ENCODE peak calls at places on chromosomes 16 and 17, in five cellular contexts. One of them, this sample, is unnamed.

GRCh38 chr16:83942815-83943515 is 10.1 kb upstream of the OSGIN1 start:
- DNase-seq in HCT116: no peak
- DNase-seq in breast epithelium: no peak
- DNase-seq in adrenal gland: peak
- DNase-seq in lower leg skin: no peak
- DNase-seq in this sample: no peak

GRCh38 chr16:4558026-4558425 is 1.9 kb downstream of the C16orf96 start:
- DNase-seq in HCT116: no peak
- DNase-seq in breast epithelium: no peak
- DNase-seq in adrenal gland: no peak
- DNase-seq in lower leg skin: no peak
- DNase-seq in this sample: no peak

GRCh38 chr17:83053779-83054451 is 25.5 kb upstream of the METRNL start:
- DNase-seq in HCT116: no peak
- DNase-seq in breast epithelium: no peak
- DNase-seq in adrenal gland: peak
- DNase-seq in lower leg skin: peak
- DNase-seq in this sample: no peak

GRCh38 chr16:21277927-21278706 is at the start of gene CRYM:
- DNase-seq in HCT116: no peak
- DNase-seq in breast epithelium: peak
- DNase-seq in adrenal gland: peak
- DNase-seq in lower leg skin: no peak
- DNase-seq in this sample: no peak

GRCh38 chr17:38444151-38444550 is 15.9 kb downstream of the ARHGAP23 start:
- DNase-seq in HCT116: no peak
- DNase-seq in breast epithelium: peak
- DNase-seq in adrenal gland: peak
- DNase-seq in lower leg skin: peak
- DNase-seq in this sample: peak

GRCh38 chr16:73172621-73173312 is 124.8 kb upstream of the ZFHX3 start:
- DNase-seq in HCT116: no peak
- DNase-seq in breast epithelium: peak
- DNase-seq in adrenal gland: peak
- DNase-seq in lower leg skin: peak
- DNase-seq in this sample: peak

GRCh38 chr17:48055531-48056245 is 7.5 kb downstream of the NFE2L1 start:
- DNase-seq in HCT116: peak
- DNase-seq in breast epithelium: no peak
- DNase-seq in adrenal gland: no peak
- DNase-seq in lower leg skin: no peak
- DNase-seq in this sample: no peak

GRCh38 chr17:47866941-47867340 is 16.0 kb upstream of the SP6 start:
- DNase-seq in HCT116: no peak
- DNase-seq in breast epithelium: no peak
- DNase-seq in adrenal gland: no peak
- DNase-seq in lower leg skin: no peak
- DNase-seq in this sample: no peak

GRCh38 chr16:89289428-89290395 is 72.2 kb downstream of the ZNF778 start:
- DNase-seq in HCT116: peak
- DNase-seq in breast epithelium: no peak
- DNase-seq in adrenal gland: peak
- DNase-seq in lower leg skin: no peak
- DNase-seq in this sample: no peak

GRCh38 chr17:21470861-21471260 is 94.7 kb downstream of the KCNJ12 start:
- DNase-seq in HCT116: no peak
- DNase-seq in breast epithelium: no peak
- DNase-seq in adrenal gland: no peak
- DNase-seq in lower leg skin: no peak
- DNase-seq in this sample: no peak

GRCh38 chr17:48575673-48576478 is 2.3 kb downstream of the HOXB4 start:
- DNase-seq in HCT116: no peak
- DNase-seq in breast epithelium: no peak
- DNase-seq in adrenal gland: no peak
- DNase-seq in lower leg skin: no peak
- DNase-seq in this sample: no peak

GRCh38 chr16:71933913-71934696 is 38.8 kb downstream of the IST1 start:
- DNase-seq in HCT116: no peak
- DNase-seq in breast epithelium: peak
- DNase-seq in adrenal gland: no peak
- DNase-seq in lower leg skin: no peak
- DNase-seq in this sample: no peak

GRCh38 chr16:19123535-19124178 is 9.9 kb downstream of the ITPRIPL2 start:
- DNase-seq in HCT116: no peak
- DNase-seq in breast epithelium: no peak
- DNase-seq in adrenal gland: peak
- DNase-seq in lower leg skin: no peak
- DNase-seq in this sample: peak

GRCh38 chr17:78658281-78658785 is 81.1 kb upstream of the DNAH17 start:
- DNase-seq in HCT116: no peak
- DNase-seq in breast epithelium: no peak
- DNase-seq in adrenal gland: no peak
- DNase-seq in lower leg skin: no peak
- DNase-seq in this sample: no peak

GRCh38 chr16:4752351-4753100 is 14.4 kb downstream of the ZNF500 start:
- DNase-seq in HCT116: no peak
- DNase-seq in breast epithelium: no peak
- DNase-seq in adrenal gland: no peak
- DNase-seq in lower leg skin: no peak
- DNase-seq in this sample: no peak

GRCh38 chr17:12242390-12242954 is 221.8 kb downstream of the MAP2K4 start:
- DNase-seq in HCT116: no peak
- DNase-seq in breast epithelium: no peak
- DNase-seq in adrenal gland: no peak
- DNase-seq in lower leg skin: no peak
- DNase-seq in this sample: peak

GRCh38 chr16:46629331-46629843 is 8.2 kb upstream of the SHCBP1 start:
- DNase-seq in HCT116: peak
- DNase-seq in breast epithelium: no peak
- DNase-seq in adrenal gland: no peak
- DNase-seq in lower leg skin: no peak
- DNase-seq in this sample: peak

GRCh38 chr16:84532855-84533486 is 28.5 kb upstream of the MEAK7 start:
- DNase-seq in HCT116: no peak
- DNase-seq in breast epithelium: no peak
- DNase-seq in adrenal gland: no peak
- DNase-seq in lower leg skin: no peak
- DNase-seq in this sample: no peak

GRCh38 chr16:66552288-66553143 is at the start of gene CKLF:
- DNase-seq in HCT116: peak
- DNase-seq in breast epithelium: peak
- DNase-seq in adrenal gland: peak
- DNase-seq in lower leg skin: peak
- DNase-seq in this sample: peak

DNA sequence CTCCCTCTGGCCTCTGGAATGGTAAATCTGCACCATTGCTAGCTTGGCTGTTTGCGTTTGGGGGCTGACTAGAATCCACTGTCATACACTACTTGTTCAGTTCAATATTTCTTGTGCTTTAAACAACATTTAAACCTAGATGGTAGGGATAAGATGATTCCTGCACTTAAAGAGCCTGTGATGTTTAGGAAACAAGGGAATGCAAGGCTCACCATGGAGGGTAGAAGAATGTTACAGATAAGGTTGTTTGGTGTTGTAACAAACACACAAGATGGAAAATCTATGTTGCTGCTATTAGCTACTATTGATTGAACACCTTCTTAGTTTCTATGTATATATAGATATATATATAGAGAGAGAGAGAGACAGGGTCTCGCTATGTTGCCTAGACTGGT is 31.4 kb downstream of the YPEL2 start:
- DNase-seq in HCT116: no peak
- DNase-seq in breast epithelium: no peak
- DNase-seq in adrenal gland: no peak
- DNase-seq in lower leg skin: no peak
- DNase-seq in this sample: no peak
- H3K4me3 ChIP-seq in HCT116: no peak
- H3K4me3 ChIP-seq in breast epithelium: no peak
- H3K4me3 ChIP-seq in adrenal gland: no peak
- H3K4me3 ChIP-seq in lower leg skin: no peak
- H3K4me3 ChIP-seq in this sample: no peak

DNA sequence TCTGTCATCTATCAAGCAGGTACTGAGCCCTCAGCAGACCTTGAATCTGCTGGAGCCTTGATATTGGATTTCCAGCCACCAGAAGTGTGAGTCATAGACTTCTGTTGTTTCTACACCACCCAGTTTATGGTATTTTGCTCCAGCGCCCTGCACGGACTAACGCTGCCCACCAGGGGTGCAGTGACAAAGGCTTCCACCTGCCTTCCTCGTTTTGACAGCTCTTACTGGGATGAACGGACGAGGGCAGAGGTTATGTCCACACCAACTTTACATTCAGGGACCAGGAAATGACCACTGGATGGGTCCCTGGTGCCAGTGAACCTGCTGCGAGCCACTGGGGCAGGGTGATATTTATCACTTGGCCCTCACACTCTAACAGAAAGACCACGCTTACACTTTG is 66.6 kb upstream of the CBX4 start:
- DNase-seq in HCT116: peak
- DNase-seq in breast epithelium: no peak
- DNase-seq in adrenal gland: no peak
- DNase-seq in lower leg skin: no peak
- DNase-seq in this sample: no peak
- TF ChIP-seq CTCF in HCT116: peak
- TF ChIP-seq CTCF in breast epithelium: no peak
- TF ChIP-seq CTCF in adrenal gland: no peak
- TF ChIP-seq CTCF in lower leg skin: no peak
- TF ChIP-seq CTCF in this sample: no peak

GRCh38 chr16:11420895-11421294 is 75.6 kb downstream of the RMI2 start:
- DNase-seq in HCT116: no peak
- DNase-seq in breast epithelium: no peak
- DNase-seq in adrenal gland: peak
- DNase-seq in lower leg skin: no peak
- DNase-seq in this sample: no peak

GRCh38 chr16:11422381-11423314 is 77.4 kb downstream of the RMI2 start:
- DNase-seq in HCT116: no peak
- DNase-seq in breast epithelium: no peak
- DNase-seq in adrenal gland: no peak
- DNase-seq in lower leg skin: no peak
- DNase-seq in this sample: no peak

GRCh38 chr16:11424118-11424460 is 78.8 kb downstream of the RMI2 start:
- DNase-seq in HCT116: no peak
- DNase-seq in breast epithelium: no peak
- DNase-seq in adrenal gland: no peak
- DNase-seq in lower leg skin: no peak
- DNase-seq in this sample: no peak

GRCh38 chr16:11425140-11425539 is 79.9 kb downstream of the RMI2 start:
- DNase-seq in HCT116: no peak
- DNase-seq in breast epithelium: no peak
- DNase-seq in adrenal gland: no peak
- DNase-seq in lower leg skin: no peak
- DNase-seq in this sample: no peak

GRCh38 chr16:11423315-11424117 is 78.3 kb downstream of the RMI2 start:
- DNase-seq in HCT116: no peak
- DNase-seq in breast epithelium: no peak
- DNase-seq in adrenal gland: no peak
- DNase-seq in lower leg skin: no peak
- DNase-seq in this sample: no peak
- H3K4me3 ChIP-seq in HCT116: no peak
- H3K4me3 ChIP-seq in breast epithelium: no peak
- H3K4me3 ChIP-seq in adrenal gland: no peak
- H3K4me3 ChIP-seq in lower leg skin: no peak
- H3K4me3 ChIP-seq in this sample: no peak

DNA sequence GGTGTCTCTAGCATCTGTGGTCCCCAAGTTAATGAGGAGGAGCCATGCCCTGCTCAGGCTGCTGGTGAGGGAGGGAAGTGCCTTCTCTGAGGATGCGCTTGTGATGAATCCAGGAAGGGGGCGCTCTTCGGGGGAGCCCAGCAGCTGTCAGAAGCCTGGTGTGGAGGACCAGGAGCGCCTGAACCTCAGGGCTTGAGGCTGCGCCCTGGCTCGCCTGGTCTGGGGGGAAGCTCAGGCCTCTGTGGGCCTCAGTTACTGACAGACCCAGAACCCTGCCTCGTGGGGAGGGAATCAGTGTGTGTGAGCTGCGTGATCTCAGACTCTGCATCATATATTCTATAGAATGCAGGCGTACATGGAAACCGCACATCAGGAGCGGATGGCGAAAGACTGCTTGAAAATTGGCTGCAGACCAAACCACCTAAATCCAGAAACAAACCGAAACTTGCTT is 126.1 kb downstream of the SEC14L1 start:
- DNase-seq in HCT116: no peak
- DNase-seq in breast epithelium: no peak
- DNase-seq in adrenal gland: no peak
- DNase-seq in lower leg skin: no peak
- DNase-seq in this sample: no peak
- TF ChIP-seq CTCF in HCT116: peak
- TF ChIP-seq CTCF in breast epithelium: no peak
- TF ChIP-seq CTCF in adrenal gland: no peak
- TF ChIP-seq CTCF in lower leg skin: no peak
- TF ChIP-seq CTCF in this sample: peak

GRCh38 chr17:27559506-27559931 is 71.5 kb upstream of the LGALS9 start:
- DNase-seq in HCT116: no peak
- DNase-seq in breast epithelium: no peak
- DNase-seq in adrenal gland: no peak
- DNase-seq in lower leg skin: no peak
- DNase-seq in this sample: no peak
- H3K4me3 ChIP-seq in HCT116: no peak
- H3K4me3 ChIP-seq in breast epithelium: peak
- H3K4me3 ChIP-seq in adrenal gland: no peak
- H3K4me3 ChIP-seq in lower leg skin: no peak
- H3K4me3 ChIP-seq in this sample: no peak

GRCh38 chr16:12898556-12898955 is 2.8 kb upstream of the SHISA9 start:
- DNase-seq in HCT116: no peak
- DNase-seq in breast epithelium: no peak
- DNase-seq in adrenal gland: no peak
- DNase-seq in lower leg skin: no peak
- DNase-seq in this sample: no peak

GRCh38 chr16:12899529-12900168 is 1.7 kb upstream of the SHISA9 start:
- DNase-seq in HCT116: no peak
- DNase-seq in breast epithelium: no peak
- DNase-seq in adrenal gland: no peak
- DNase-seq in lower leg skin: no peak
- DNase-seq in this sample: peak

GRCh38 chr16:12893050-12893750 is 8.2 kb upstream of the SHISA9 start:
- DNase-seq in HCT116: no peak
- DNase-seq in breast epithelium: no peak
- DNase-seq in adrenal gland: no peak
- DNase-seq in lower leg skin: no peak
- DNase-seq in this sample: no peak

GRCh38 chr16:12900599-12901203 is 697 bp upstream of the SHISA9 start:
- DNase-seq in HCT116: no peak
- DNase-seq in breast epithelium: no peak
- DNase-seq in adrenal gland: no peak
- DNase-seq in lower leg skin: no peak
- DNase-seq in this sample: no peak

DNA sequence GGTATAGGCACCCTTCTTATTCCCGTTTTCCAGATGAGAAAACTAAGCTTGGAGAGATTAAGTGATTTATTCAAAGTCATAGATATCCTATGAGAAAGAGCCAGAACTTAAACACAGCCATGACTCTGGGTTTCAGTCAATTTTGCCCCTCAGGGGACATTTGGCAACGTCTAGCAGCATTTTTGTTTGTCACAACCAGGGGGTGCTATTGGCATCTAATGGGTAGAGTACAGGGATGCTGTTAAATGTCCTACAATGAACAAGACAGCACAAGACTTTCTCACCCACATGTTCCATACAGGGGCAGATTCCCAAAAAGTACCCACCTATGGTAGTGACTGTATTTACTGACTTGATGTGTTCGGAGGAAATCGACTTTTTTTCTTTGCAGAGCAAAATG is 4.8 kb upstream of the SHISA9 start:
- DNase-seq in HCT116: peak
- DNase-seq in breast epithelium: no peak
- DNase-seq in adrenal gland: no peak
- DNase-seq in lower leg skin: no peak
- DNase-seq in this sample: no peak
- TF ChIP-seq CTCF in HCT116: peak
- TF ChIP-seq CTCF in breast epithelium: no peak
- TF ChIP-seq CTCF in adrenal gland: peak
- TF ChIP-seq CTCF in lower leg skin: no peak
- TF ChIP-seq CTCF in this sample: peak

This sample was measured in LNCaP clone FGC.